ENCODE peak calls at places on chromosomes 1 and 21, in nine cellular contexts. G is A549, A is Peyer's patch, Z is erythroblast, U is uterus, F is IMR-90, M is transverse colon, B is ovary, Q is GM12891. T is an unnamed sample.

GRCh38 chr1:170805957-170806662 is 129.2 kb upstream of the MROH9 start:
- DNase-seq in Q (no peak), U (no peak), Z (no peak), B (peak), G (no peak), A (no peak), M (no peak), F (peak), T (no peak)

GRCh38 chr1:209250970-209251636 is 332.4 kb upstream of the CAMK1G start:
- DNase-seq in A (no peak), U (no peak), Z (no peak), G (no peak), F (no peak), M (no peak), Q (no peak), B (no peak), T (peak)

GRCh38 chr1:23521588-23521987 is 9.4 kb downstream of the E2F2 start:
- DNase-seq in M (no peak), U (no peak), Q (no peak), G (peak), B (no peak), F (no peak), Z (peak), A (no peak), T (no peak)

GRCh38 chr1:184409011-184409410 is 22.2 kb downstream of the C1orf21 start:
- DNase-seq in Q (no peak), U (no peak), Z (no peak), G (no peak), F (peak), A (no peak), B (no peak), M (no peak), T (no peak)

GRCh38 chr1:95117207-95118018 is at the start of gene TLCD4:
- DNase-seq in U (peak), F (peak), G (peak), B (peak), A (peak), M (peak), Q (peak), Z (peak), T (peak)

GRCh38 chr1:114482585-114482984 is 28.4 kb downstream of the TRIM33 start:
- DNase-seq in G (no peak), M (no peak), Q (peak), B (no peak), A (no peak), Z (no peak), U (no peak), F (no peak), T (no peak)

GRCh38 chr1:104235141-104235540 is 485.4 kb downstream of the AMY1C start:
- DNase-seq in Z (no peak), U (no peak), F (no peak), Q (no peak), G (no peak), M (no peak), A (no peak), B (no peak), T (no peak)

GRCh38 chr1:154608522-154609294 is 722 bp upstream of the ADAR start:
- DNase-seq in Q (no peak), Z (peak), B (no peak), G (peak), A (peak), F (peak), U (no peak), M (peak), T (no peak)

GRCh38 chr21:39313042-39313456 is 383 bp downstream of the BRWD1 start:
- DNase-seq in Z (no peak), Q (peak), M (peak), U (peak), A (peak), B (peak), G (no peak), F (no peak), T (peak)

GRCh38 chr1:90964444-90965035 is 57.3 kb downstream of the ZNF644 start:
- DNase-seq in A (no peak), M (no peak), Q (no peak), F (peak), Z (peak), U (no peak), B (no peak), G (no peak), T (no peak)

GRCh38 chr1:64112281-64112680 is 91.1 kb upstream of the UBE2U start:
- DNase-seq in Q (no peak), M (no peak), A (no peak), G (peak), F (peak), U (no peak), Z (no peak), B (no peak), T (peak)
- TF ChIP-seq POLR2A in Q (no peak), M (no peak), A (no peak), G (no peak), F (no peak), U (no peak), Z (no peak), B (no peak), T (no peak)

GRCh38 chr1:85437139-85437538 is 27.8 kb downstream of the DDAH1 start:
- DNase-seq in A (no peak), M (no peak), U (no peak), Q (no peak), G (no peak), Z (no peak), B (no peak), F (no peak), T (no peak)

GRCh38 chr1:85440584-85440983 is 24.4 kb downstream of the DDAH1 start:
- DNase-seq in G (no peak), Q (no peak), Z (no peak), U (no peak), F (no peak), A (no peak), B (no peak), M (no peak), T (no peak)

GRCh38 chr1:85433096-85433495 is 31.9 kb downstream of the DDAH1 start:
- DNase-seq in B (no peak), F (no peak), G (no peak), A (no peak), U (no peak), M (no peak), Q (no peak), Z (no peak), T (no peak)

DNA sequence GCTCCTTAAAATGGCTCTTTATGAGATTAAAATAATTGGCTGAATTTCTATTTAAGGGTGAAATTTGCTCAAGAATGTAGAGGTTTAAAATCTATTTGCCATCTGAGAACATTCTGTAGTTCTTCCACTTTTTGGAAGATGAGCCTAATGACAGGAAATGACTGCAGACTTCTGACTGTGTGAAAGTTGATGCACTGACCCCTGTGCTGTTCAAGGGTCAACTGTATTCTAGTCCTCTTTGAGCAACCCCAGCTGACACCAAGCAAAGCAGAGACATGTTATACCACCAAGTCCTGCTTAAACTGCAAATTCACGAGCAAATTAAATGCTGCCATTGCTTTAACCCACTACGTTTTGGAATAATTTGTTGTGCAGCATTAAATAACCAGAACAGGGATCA is 26.6 kb downstream of the DDAH1 start:
- DNase-seq in F (peak), A (no peak), Z (no peak), U (no peak), B (no peak), Q (no peak), G (no peak), M (no peak), T (no peak)
- TF ChIP-seq POLR2A in F (no peak), A (no peak), Z (no peak), U (no peak), B (no peak), Q (no peak), G (no peak), M (no peak), T (no peak)

DNA sequence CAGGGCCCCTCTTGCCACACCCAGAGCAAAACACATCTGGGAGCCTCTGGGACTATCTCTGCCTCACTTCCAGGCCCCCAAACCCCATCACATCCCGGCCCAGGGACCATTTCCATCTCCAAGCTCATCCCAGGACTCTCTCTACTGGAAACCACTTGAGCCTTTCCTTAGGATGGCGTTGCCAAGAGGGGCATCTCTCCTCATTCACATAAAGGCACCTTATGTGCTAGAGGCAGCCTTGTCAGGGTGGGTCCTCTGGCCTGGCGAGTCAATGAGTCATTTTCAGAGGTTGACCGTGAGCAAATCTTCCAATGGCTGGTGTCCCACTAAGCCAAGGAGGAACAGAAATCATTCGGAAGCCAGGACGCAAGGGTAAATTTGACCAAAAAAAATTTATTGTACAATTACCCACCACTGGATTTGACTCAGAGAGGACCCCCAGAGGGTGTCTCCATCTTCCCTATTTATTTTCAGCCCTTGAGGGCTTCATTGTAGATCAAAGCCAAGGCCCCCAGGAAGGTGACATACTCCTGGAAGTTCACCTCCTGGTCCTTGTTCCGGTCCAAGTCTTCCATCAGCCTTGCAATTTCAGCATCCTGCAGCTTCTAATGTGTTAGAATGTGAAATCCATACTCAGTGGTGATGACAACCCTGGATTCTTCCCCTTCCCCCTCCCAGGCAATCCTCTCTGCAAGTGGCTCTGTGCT is 1.4 kb downstream of the S100A6 start:
- DNase-seq in M (no peak), U (no peak), F (peak), A (peak), Z (peak), G (peak), B (peak), Q (no peak), T (no peak)
- TF ChIP-seq POLR2A in M (no peak), U (no peak), F (no peak), A (no peak), Z (no peak), G (no peak), B (no peak), Q (no peak), T (no peak)

GRCh38 chr1:41882068-41882477 is 36.6 kb downstream of the HIVEP3 start:
- DNase-seq in Z (peak), M (peak), U (no peak), B (no peak), F (no peak), Q (no peak), G (no peak), A (no peak), T (no peak)
- TF ChIP-seq POLR2A in Z (no peak), M (no peak), U (no peak), B (no peak), F (no peak), Q (no peak), G (no peak), A (no peak), T (no peak)

GRCh38 chr1:228837817-228838716 is 102.8 kb downstream of the RHOU start:
- DNase-seq in G (peak), A (peak), U (peak), Z (peak), F (peak), Q (no peak), M (peak), B (peak), T (peak)

GRCh38 chr1:228835456-228835855 is 100.2 kb downstream of the RHOU start:
- DNase-seq in M (no peak), Z (no peak), B (no peak), F (no peak), A (no peak), Q (no peak), U (no peak), G (no peak), T (no peak)

GRCh38 chr1:228836954-228837481 is 101.7 kb downstream of the RHOU start:
- DNase-seq in A (no peak), Z (no peak), F (no peak), G (no peak), B (no peak), Q (no peak), U (no peak), M (no peak), T (no peak)

GRCh38 chr1:228833911-228834631 is 98.8 kb downstream of the RHOU start:
- DNase-seq in U (no peak), F (no peak), Q (no peak), Z (no peak), M (no peak), A (no peak), G (no peak), B (no peak), T (no peak)

GRCh38 chr1:228836427-228836826 is 101.1 kb downstream of the RHOU start:
- DNase-seq in Z (no peak), G (no peak), U (no peak), F (no peak), B (no peak), Q (no peak), A (peak), M (peak), T (no peak)
- TF ChIP-seq POLR2A in Z (no peak), G (no peak), U (no peak), F (no peak), B (no peak), Q (no peak), A (peak), M (peak), T (no peak)

GRCh38 chr1:164558461-164559341 is at the start of gene PBX1:
- DNase-seq in G (peak), Q (peak), F (peak), M (peak), Z (peak), A (peak), B (peak), U (peak), T (peak)
- TF ChIP-seq POLR2A in G (peak), Q (no peak), F (peak), M (peak), Z (peak), A (peak), B (peak), U (peak), T (peak)

DNA sequence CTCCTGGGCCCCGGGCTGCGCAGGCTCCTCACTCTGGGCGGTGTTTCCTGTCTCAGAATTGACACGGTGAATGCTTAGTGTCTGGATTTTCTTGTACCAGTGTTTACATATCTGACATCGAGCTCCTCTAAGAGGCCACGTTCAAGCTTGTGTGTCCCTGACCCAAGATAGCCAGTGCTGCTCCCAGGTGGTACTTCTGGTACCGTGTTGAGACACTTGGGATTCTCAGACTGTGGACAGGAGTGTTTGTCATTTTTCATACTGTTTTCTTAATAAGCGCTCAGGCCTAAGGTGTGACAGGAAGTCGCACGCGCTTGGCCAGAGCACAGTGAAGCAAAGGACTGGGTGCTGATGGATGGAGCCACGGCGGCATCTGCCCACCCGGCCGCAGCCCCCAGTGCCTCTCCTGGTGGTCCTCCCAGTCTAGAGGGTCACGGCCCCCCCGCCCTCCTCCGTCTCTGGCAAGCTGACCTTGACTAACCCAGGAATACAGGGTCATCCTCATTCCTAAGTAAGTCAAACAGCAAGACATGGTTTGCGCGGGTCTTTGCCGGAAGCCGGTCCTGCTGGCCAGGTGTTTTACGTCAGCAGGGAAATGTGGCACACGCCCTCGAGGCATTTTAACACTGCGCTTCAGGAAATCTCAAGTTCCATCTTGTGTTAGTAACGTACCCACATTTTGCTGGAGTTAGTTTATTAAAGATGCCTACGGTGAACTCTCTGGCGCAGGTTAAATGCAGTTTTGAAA is 8.0 kb downstream of the PEX10 start:
- DNase-seq in G (no peak), U (no peak), F (no peak), B (no peak), Q (no peak), Z (no peak), M (no peak), A (no peak), T (no peak)
- TF ChIP-seq POLR2A in G (no peak), U (no peak), F (no peak), B (no peak), Q (peak), Z (no peak), M (no peak), A (no peak), T (no peak)

T was measured in H54.